ENCODE peak calls at places on chromosomes 7 and 10, in five cellular contexts. B is mammary epithelial cell; F is CD8-positive, alpha-beta memory T cell; D is Kasumi-1; S is amniotic stem cell. O is an unnamed sample.

GRCh38 chr7:22238354-22239311 is 118.3 kb downstream of the RAPGEF5 start:
- DNase-seq in D (no peak), B (peak), F (no peak), S (no peak), O (no peak)

GRCh38 chr10:30940279-30940678 is 91.4 kb downstream of the ZNF438 start:
- DNase-seq in F (no peak), D (no peak), B (peak), S (no peak), O (no peak)

GRCh38 chr10:8435186-8436055 is 380.9 kb downstream of the GATA3 start:
- DNase-seq in F (no peak), S (no peak), B (peak), D (no peak), O (no peak)

GRCh38 chr7:142391191-142391992 is 133.5 kb upstream of the PRSS58 start:
- DNase-seq in B (peak), D (peak), F (peak), S (no peak), O (no peak)

GRCh38 chr10:80684217-80684616 is 146.5 kb downstream of the SH2D4B start:
- DNase-seq in S (no peak), B (peak), D (no peak), F (peak), O (no peak)

GRCh38 chr7:520503-521161 is 986 bp upstream of the PDGFA start:
- DNase-seq in F (no peak), D (no peak), S (no peak), B (no peak), O (no peak)

GRCh38 chr10:102208311-102209035 is 17.6 kb upstream of the ELOVL3 start:
- DNase-seq in F (no peak), B (no peak), D (no peak), S (no peak), O (no peak)

GRCh38 chr7:111741811-111742240 is 179.5 kb upstream of the IMMP2L start:
- DNase-seq in F (peak), D (peak), S (no peak), B (peak), O (no peak)

GRCh38 chr7:55366461-55367138 is 1.5 kb downstream of the LANCL2 start:
- DNase-seq in F (no peak), S (no peak), B (no peak), D (peak), O (no peak)

GRCh38 chr7:37984775-37985390 is 64.4 kb downstream of the EPDR1 start:
- DNase-seq in F (no peak), D (no peak), S (no peak), B (no peak), O (no peak)

GRCh38 chr7:117871778-117872538 is 1.3 kb downstream of the CTTNBP2 start:
- DNase-seq in D (no peak), S (no peak), B (no peak), F (no peak), O (no peak)

GRCh38 chr7:69739182-69739581 is 140.9 kb downstream of the AUTS2 start:
- DNase-seq in D (no peak), S (no peak), F (no peak), B (no peak), O (no peak)

GRCh38 chr7:27161214-27161720 is 4.1 kb downstream of the HOXA9 start:
- DNase-seq in B (no peak), D (peak), F (no peak), S (no peak), O (no peak)

GRCh38 chr10:94623572-94623971 is 60.0 kb upstream of the CYP2C18 start:
- DNase-seq in F (no peak), S (no peak), D (no peak), B (no peak), O (no peak)

GRCh38 chr7:115561341-115562110 is 469.0 kb downstream of the TFEC start:
- DNase-seq in D (no peak), F (no peak), S (peak), B (no peak), O (no peak)

GRCh38 chr7:97021443-97022261 is 3.0 kb downstream of the DLX5 start:
- DNase-seq in S (no peak), D (no peak), B (no peak), F (no peak), O (no peak)

GRCh38 chr7:28483112-28483511 is 70.8 kb downstream of the CREB5 start:
- DNase-seq in D (no peak), S (no peak), B (no peak), F (no peak), O (no peak)

GRCh38 chr10:5945561-5946418 is 31.6 kb downstream of the IL15RA start:
- DNase-seq in S (peak), D (no peak), B (peak), F (no peak), O (no peak)

GRCh38 chr7:141550694-141551079 is 523 bp upstream of the AGK start:
- DNase-seq in F (no peak), S (no peak), B (no peak), D (no peak), O (no peak)

O was measured in smooth muscle cell of the brain vasculature.